ENCODE peak calls at places on chromosomes 4 and X, in five cellular contexts. T is activated CD4-positive, alpha-beta T cell treated with anti-CD3 and anti-CD28 coated beads for 24 hours; H is EL; N is ELF-1; D is T-cell. O is an unnamed sample.

GRCh38 chr4:80811413-80811812 is 219.1 kb upstream of the BMP3 start:
- DNase-seq in N (no peak), D (no peak), H (no peak), T (no peak), O (no peak)

GRCh38 chrX:23332101-23332887 is 2.4 kb upstream of the PTCHD1 start:
- DNase-seq in N (peak), H (no peak), T (no peak), D (no peak), O (peak)

GRCh38 chrX:56788717-56789122 is 59.7 kb downstream of the NBDY start:
- DNase-seq in N (peak), D (peak), T (peak), H (no peak), O (no peak)

GRCh38 chr4:73902038-73902637 is 32.9 kb downstream of the CXCL1 start:
- DNase-seq in H (peak), T (no peak), D (no peak), N (no peak), O (no peak)

GRCh38 chr4:10020871-10021676 is at the start of gene SLC2A9:
- DNase-seq in H (peak), D (no peak), N (no peak), T (no peak), O (no peak)

GRCh38 chrX:155216940-155217450 is 735 bp downstream of the VBP1 start:
- DNase-seq in D (no peak), T (no peak), N (no peak), H (no peak), O (no peak)

GRCh38 chr4:33067221-33067620 is 2347.1 kb downstream of the PCDH7 start:
- DNase-seq in D (no peak), H (no peak), N (no peak), T (no peak), O (no peak)

GRCh38 chr4:139501531-139502311 is 47.8 kb downstream of the RAB33B start:
- DNase-seq in D (no peak), T (no peak), H (no peak), N (no peak), O (no peak)

GRCh38 chr4:82097504-82097903 is 276.3 kb downstream of the HNRNPD start:
- DNase-seq in D (no peak), T (no peak), N (no peak), H (peak), O (peak)

GRCh38 chr4:15805583-15806517 is 27.7 kb downstream of the CD38 start:
- DNase-seq in N (peak), H (peak), T (peak), D (no peak), O (peak)

GRCh38 chr4:151811403-151811802 is 50.6 kb upstream of the GATB start:
- DNase-seq in D (no peak), H (no peak), N (no peak), T (no peak), O (no peak)

GRCh38 chr4:48360285-48360965 is 19.1 kb downstream of the SLAIN2 start:
- DNase-seq in N (no peak), T (no peak), H (peak), D (no peak), O (no peak)

GRCh38 chrX:102964941-102965340 is 27.9 kb downstream of the RAB40AL start:
- DNase-seq in N (no peak), D (no peak), T (no peak), H (no peak), O (no peak)

GRCh38 chr4:158826882-158827281 is 58.1 kb downstream of the FNIP2 start:
- DNase-seq in T (no peak), N (no peak), D (no peak), H (no peak), O (no peak)

GRCh38 chrX:20527041-20527440 is 260.3 kb upstream of the RPS6KA3 start:
- DNase-seq in H (no peak), D (no peak), T (no peak), N (no peak), O (no peak)

GRCh38 chr4:185019451-185020292 is 1.4 kb downstream of the HELT start:
- DNase-seq in D (no peak), N (peak), H (no peak), T (no peak), O (no peak)

GRCh38 chr4:150600821-150601445 is 19.0 kb downstream of the MAB21L2 start:
- DNase-seq in H (no peak), D (no peak), N (no peak), T (no peak), O (no peak)

GRCh38 chr4:54082168-54082567 is 17.8 kb upstream of the CHIC2 start:
- DNase-seq in D (no peak), T (no peak), N (no peak), H (peak), O (no peak)

GRCh38 chrX:151634937-151635336 is 60.3 kb upstream of the PRRG3 start:
- DNase-seq in D (no peak), H (no peak), N (no peak), T (no peak), O (no peak)

GRCh38 chr4:115110191-115111166 is 2.9 kb downstream of the NDST4 start:
- DNase-seq in T (no peak), N (no peak), H (no peak), D (no peak), O (no peak)

GRCh38 chr4:124753941-124754581 is 41.5 kb upstream of the ANKRD50 start:
- DNase-seq in D (no peak), N (no peak), T (no peak), H (no peak), O (no peak)

GRCh38 chrX:100802843-100803242 is 17.3 kb upstream of the CSTF2 start:
- DNase-seq in T (no peak), D (no peak), H (no peak), N (no peak), O (no peak)

GRCh38 chr4:149574973-149575372 is 240.7 kb downstream of the IQCM start:
- DNase-seq in D (no peak), H (no peak), T (no peak), N (no peak), O (no peak)

GRCh38 chr4:112060212-112060611 is 85.0 kb upstream of the FAM241A start:
- DNase-seq in D (no peak), N (no peak), T (no peak), H (peak), O (peak)

GRCh38 chrX:118823263-118824172 is at the start of gene ZCCHC12:
- DNase-seq in D (peak), H (peak), T (no peak), N (peak), O (peak)

GRCh38 chrX:147920161-147920666 is 8.5 kb downstream of the FMR1 start:
- DNase-seq in T (no peak), H (no peak), N (no peak), D (no peak), O (no peak)

GRCh38 chr4:8033067-8033755 is 93.5 kb upstream of the AFAP1 start:
- DNase-seq in D (no peak), N (no peak), T (no peak), H (no peak), O (no peak)

GRCh38 chrX:2600564-2600963 is 90.5 kb upstream of the CD99 start:
- DNase-seq in H (no peak), D (no peak), T (no peak), N (no peak), O (no peak)

GRCh38 chr4:148850257-148850995 is 408.2 kb upstream of the NR3C2 start:
- DNase-seq in N (no peak), T (no peak), H (no peak), D (no peak), O (no peak)

GRCh38 chr4:126123933-126124332 is 809.2 kb downstream of the FAT4 start:
- DNase-seq in N (no peak), T (no peak), D (no peak), H (peak), O (no peak)

GRCh38 chr4:101304916-101305315 is 42.4 kb downstream of the PPP3CA start:
- DNase-seq in H (peak), T (no peak), N (no peak), D (no peak), O (no peak)

GRCh38 chr4:139743027-139743426 is 77.4 kb downstream of the MGST2 start:
- DNase-seq in D (no peak), T (no peak), N (no peak), H (no peak), O (no peak)

GRCh38 chrX:136269921-136270320 is 18.7 kb upstream of the MAP7D3 start:
- DNase-seq in D (no peak), N (no peak), H (no peak), T (no peak), O (no peak)